ENCODE peak calls at places on chromosomes 3 and 15, in six cellular contexts. One of them, this sample, is unnamed.
A peak's percentile ranks its signal among the peaks of the same experiment; 100 is the strongest.

GRCh38 chr15:54528021-54528420 is 549.8 kb downstream of the UNC13C start:
- DNase-seq in iris pigment epithelial cell: no peak
- DNase-seq in activated T-cell treated with anti-CD3 and anti-CD28 coated beads, Interleukin-2, amount 50 U/mL, for 1 hour: no peak
- DNase-seq in T-helper 17 cell: no peak
- DNase-seq in fibroblast of the conjunctiva: no peak
- DNase-seq in CD4-positive, alpha-beta memory T cell: no peak
- DNase-seq in this sample: no peak

GRCh38 chr3:100813828-100814227 is 104.5 kb downstream of the TFG start:
- DNase-seq in iris pigment epithelial cell: peak; percentile 18
- DNase-seq in activated T-cell treated with anti-CD3 and anti-CD28 coated beads, Interleukin-2, amount 50 U/mL, for 1 hour: no peak
- DNase-seq in T-helper 17 cell: no peak
- DNase-seq in fibroblast of the conjunctiva: no peak
- DNase-seq in CD4-positive, alpha-beta memory T cell: no peak
- DNase-seq in this sample: no peak

GRCh38 chr15:66039117-66039860 is 170.0 kb downstream of the RAB11A start:
- DNase-seq in iris pigment epithelial cell: no peak
- DNase-seq in activated T-cell treated with anti-CD3 and anti-CD28 coated beads, Interleukin-2, amount 50 U/mL, for 1 hour: no peak
- DNase-seq in T-helper 17 cell: no peak
- DNase-seq in fibroblast of the conjunctiva: no peak
- DNase-seq in CD4-positive, alpha-beta memory T cell: no peak
- DNase-seq in this sample: no peak

GRCh38 chr3:57130426-57131209 is 34.5 kb downstream of the IL17RD start:
- DNase-seq in iris pigment epithelial cell: no peak
- DNase-seq in activated T-cell treated with anti-CD3 and anti-CD28 coated beads, Interleukin-2, amount 50 U/mL, for 1 hour: no peak
- DNase-seq in T-helper 17 cell: no peak
- DNase-seq in fibroblast of the conjunctiva: no peak
- DNase-seq in CD4-positive, alpha-beta memory T cell: no peak
- DNase-seq in this sample: no peak

GRCh38 chr3:105970283-105970682 is 101.5 kb upstream of the CBLB start:
- DNase-seq in iris pigment epithelial cell: peak; percentile 88
- DNase-seq in activated T-cell treated with anti-CD3 and anti-CD28 coated beads, Interleukin-2, amount 50 U/mL, for 1 hour: no peak
- DNase-seq in T-helper 17 cell: no peak
- DNase-seq in fibroblast of the conjunctiva: peak; percentile 92
- DNase-seq in CD4-positive, alpha-beta memory T cell: no peak
- DNase-seq in this sample: peak; percentile 27

GRCh38 chr3:128074851-128075515 is 22.7 kb downstream of the SEC61A1 start:
- DNase-seq in iris pigment epithelial cell: no peak
- DNase-seq in activated T-cell treated with anti-CD3 and anti-CD28 coated beads, Interleukin-2, amount 50 U/mL, for 1 hour: no peak
- DNase-seq in T-helper 17 cell: no peak
- DNase-seq in fibroblast of the conjunctiva: no peak
- DNase-seq in CD4-positive, alpha-beta memory T cell: no peak
- DNase-seq in this sample: no peak

GRCh38 chr3:33060609-33061337 is 36.2 kb downstream of the GLB1 start:
- DNase-seq in iris pigment epithelial cell: no peak
- DNase-seq in activated T-cell treated with anti-CD3 and anti-CD28 coated beads, Interleukin-2, amount 50 U/mL, for 1 hour: peak; percentile 51
- DNase-seq in T-helper 17 cell: peak; percentile 42
- DNase-seq in fibroblast of the conjunctiva: no peak
- DNase-seq in CD4-positive, alpha-beta memory T cell: peak; percentile 76
- DNase-seq in this sample: no peak

GRCh38 chr3:50588759-50589433 is 19.6 kb downstream of the HEMK1 start:
- DNase-seq in iris pigment epithelial cell: peak; percentile 47
- DNase-seq in activated T-cell treated with anti-CD3 and anti-CD28 coated beads, Interleukin-2, amount 50 U/mL, for 1 hour: no peak
- DNase-seq in T-helper 17 cell: no peak
- DNase-seq in fibroblast of the conjunctiva: no peak
- DNase-seq in CD4-positive, alpha-beta memory T cell: peak; percentile 19
- DNase-seq in this sample: no peak

GRCh38 chr3:9883676-9884554 is 3.9 kb upstream of the CIDEC start:
- DNase-seq in iris pigment epithelial cell: peak; percentile 72
- DNase-seq in activated T-cell treated with anti-CD3 and anti-CD28 coated beads, Interleukin-2, amount 50 U/mL, for 1 hour: no peak
- DNase-seq in T-helper 17 cell: no peak
- DNase-seq in fibroblast of the conjunctiva: peak; percentile 53
- DNase-seq in CD4-positive, alpha-beta memory T cell: no peak
- DNase-seq in this sample: no peak

GRCh38 chr3:134392336-134392983 is 18.2 kb upstream of the AMOTL2 start:
- DNase-seq in iris pigment epithelial cell: no peak
- DNase-seq in activated T-cell treated with anti-CD3 and anti-CD28 coated beads, Interleukin-2, amount 50 U/mL, for 1 hour: no peak
- DNase-seq in T-helper 17 cell: no peak
- DNase-seq in fibroblast of the conjunctiva: peak; percentile 43
- DNase-seq in CD4-positive, alpha-beta memory T cell: no peak
- DNase-seq in this sample: no peak

GRCh38 chr3:124928333-124929202 is 6.0 kb downstream of the MUC13 start:
- DNase-seq in iris pigment epithelial cell: peak; percentile 70
- DNase-seq in activated T-cell treated with anti-CD3 and anti-CD28 coated beads, Interleukin-2, amount 50 U/mL, for 1 hour: peak; percentile 50
- DNase-seq in T-helper 17 cell: peak; percentile 26
- DNase-seq in fibroblast of the conjunctiva: peak; percentile 70
- DNase-seq in CD4-positive, alpha-beta memory T cell: peak; percentile 59
- DNase-seq in this sample: peak; percentile 61

GRCh38 chr3:23389089-23389488 is 186.0 kb downstream of the UBE2E2 start:
- DNase-seq in iris pigment epithelial cell: no peak
- DNase-seq in activated T-cell treated with anti-CD3 and anti-CD28 coated beads, Interleukin-2, amount 50 U/mL, for 1 hour: no peak
- DNase-seq in T-helper 17 cell: no peak
- DNase-seq in fibroblast of the conjunctiva: no peak
- DNase-seq in CD4-positive, alpha-beta memory T cell: no peak
- DNase-seq in this sample: no peak

This sample was measured in HFF-Myc.